ENCODE peak calls at places on chromosomes 4 and X, in seven cellular contexts. G is H1, K is SK-N-SH, U is K562, L is GM12878, B is HepG2, M is NT2/D1. Y is an unnamed sample. For H3K4me1, the result is how much of the 10 kb centered on the place peaks cover.

GRCh38 chr4:184782731-184783472 is 42.9 kb downstream of the ACSL1 start:
- DNase-seq in K (no peak), M (no peak), L (no peak), G (no peak), B (no peak), U (no peak), Y (no peak)

GRCh38 chr4:38069271-38069760 is 109.1 kb downstream of the PTTG2 start:
- DNase-seq in U (peak), L (no peak), G (no peak), B (no peak), M (no peak), K (peak), Y (no peak)

GRCh38 chr4:126061655-126062054 is 746.9 kb downstream of the FAT4 start:
- DNase-seq in G (no peak), B (no peak), M (no peak), K (no peak), U (no peak), L (no peak), Y (no peak)

GRCh38 chr4:109560687-109561452 is 824 bp downstream of the MCUB start:
- DNase-seq in G (no peak), B (no peak), L (peak), K (peak), U (peak), M (no peak), Y (no peak)

GRCh38 chr4:174749091-174749490 is 80.0 kb downstream of the GLRA3 start:
- DNase-seq in K (no peak), B (no peak), G (no peak), U (no peak), M (no peak), L (no peak), Y (no peak)

GRCh38 chr4:120348521-120348920 is 281.9 kb upstream of the MAD2L1 start:
- DNase-seq in B (no peak), K (no peak), L (no peak), U (no peak), M (no peak), G (no peak), Y (no peak)

GRCh38 chrX:22097295-22097694 is 65.2 kb downstream of the PHEX start:
- DNase-seq in B (no peak), L (no peak), U (no peak), G (no peak), M (no peak), K (no peak), Y (no peak)

GRCh38 chrX:12330841-12331240 is 192.6 kb downstream of the FRMPD4 start:
- DNase-seq in B (no peak), K (no peak), M (no peak), L (no peak), G (no peak), U (no peak), Y (no peak)

GRCh38 chr4:173410106-173410505 is 11.2 kb upstream of the SCRG1 start:
- DNase-seq in L (no peak), G (no peak), K (no peak), B (no peak), M (no peak), U (no peak), Y (no peak)

GRCh38 chr4:107894138-107894603 is 37.2 kb upstream of the CYP2U1 start:
- DNase-seq in B (no peak), L (no peak), M (no peak), G (no peak), K (no peak), U (no peak), Y (no peak)

GRCh38 chr4:41784191-41784979 is 35.9 kb upstream of the PHOX2B start:
- DNase-seq in K (peak), B (no peak), M (no peak), G (no peak), U (no peak), L (no peak), Y (no peak)

GRCh38 chrX:26138043-26138442 is at the start of gene MAGEB18:
- DNase-seq in M (no peak), G (no peak), B (no peak), U (no peak), K (no peak), L (no peak), Y (no peak)

GRCh38 chrX:129738466-129739308 is at the start of gene XPNPEP2:
- DNase-seq in G (no peak), K (peak), U (no peak), B (no peak), L (no peak), M (no peak), Y (no peak)

GRCh38 chr4:126976850-126977249 is 655.9 kb upstream of the INTU start:
- DNase-seq in M (no peak), U (no peak), B (no peak), K (no peak), L (no peak), G (no peak), Y (no peak)

GRCh38 chr4:78058591-78059523 is 1.7 kb downstream of the FRAS1 start:
- DNase-seq in M (no peak), L (no peak), K (peak), B (peak), G (peak), U (no peak), Y (no peak)

GRCh38 chr4:151574968-151575367 is 166.0 kb downstream of the FHIP1A start:
- DNase-seq in K (no peak), L (no peak), U (no peak), G (no peak), B (no peak), M (no peak), Y (no peak)

GRCh38 chrX:133555796-133556458 is 140.6 kb upstream of the GPC4 start:
- DNase-seq in G (no peak), K (no peak), B (no peak), M (no peak), U (no peak), L (no peak), Y (no peak)

GRCh38 chrX:129772796-129773431 is 6.8 kb upstream of the SASH3 start:
- DNase-seq in K (no peak), L (peak), M (no peak), G (no peak), U (no peak), B (no peak), Y (no peak)

GRCh38 chrX:152635941-152636340 is 1.8 kb upstream of the GABRQ start:
- DNase-seq in M (no peak), B (peak), L (no peak), G (no peak), U (peak), K (peak), Y (peak)

GRCh38 chr4:5041609-5042234 is 9.6 kb upstream of the STK32B start:
- DNase-seq in G (no peak), K (no peak), U (no peak), L (no peak), M (no peak), B (no peak), Y (no peak)

GRCh38 chrX:14027031-14027430 is 2.7 kb downstream of the GEMIN8 start:
- DNase-seq in M (no peak), L (no peak), B (no peak), G (no peak), K (no peak), U (no peak), Y (no peak)

GRCh38 chr4:184776821-184777220 is 42.9 kb upstream of the CENPU start:
- DNase-seq in M (no peak), K (no peak), G (no peak), B (no peak), L (no peak), U (no peak), Y (no peak)

GRCh38 chrX:44462851-44463250 is 79.8 kb downstream of the FUNDC1 start:
- DNase-seq in G (no peak), L (no peak), B (no peak), M (no peak), K (no peak), U (no peak), Y (no peak)

GRCh38 chr4:3263053-3263958 is 14.3 kb downstream of the MSANTD1 start:
- DNase-seq in G (no peak), L (no peak), K (peak), M (no peak), B (no peak), U (no peak), Y (no peak)

GRCh38 chrX:19046343-19047215 is 62.7 kb upstream of the PHKA2 start:
- DNase-seq in M (no peak), B (no peak), K (no peak), G (no peak), L (no peak), U (no peak), Y (peak)

GRCh38 chrX:51608071-51608470 is 10.6 kb downstream of the CENPVL3 start:
- DNase-seq in M (no peak), G (no peak), B (no peak), U (no peak), K (no peak), L (no peak), Y (no peak)

GRCh38 chr4:180190382-180190781 is 2052.8 kb upstream of the TENM3 start:
- DNase-seq in M (no peak), L (peak), U (no peak), K (no peak), B (no peak), G (no peak), Y (no peak)

GRCh38 chrX:132855760-132856341 is 102.6 kb downstream of the HS6ST2 start:
- DNase-seq in M (no peak), K (no peak), U (no peak), G (no peak), L (no peak), B (no peak), Y (no peak)

GRCh38 chrX:35728481-35728880 is 69.7 kb upstream of the MAGEB16 start:
- DNase-seq in K (no peak), G (peak), L (no peak), B (no peak), U (no peak), M (peak), Y (no peak)

GRCh38 chrX:17470136-17470535 is 95.1 kb downstream of the NHS start:
- DNase-seq in M (no peak), L (no peak), G (no peak), B (no peak), U (no peak), K (no peak), Y (no peak)

GRCh38 chrX:18722500-18723071 is 15.1 kb downstream of the PPEF1 start:
- DNase-seq in U (no peak), L (no peak), B (no peak), M (no peak), K (no peak), G (no peak), Y (no peak)

GRCh38 chr4:110371016-110371795 is 104.7 kb upstream of the ENPEP start:
- DNase-seq in M (no peak), U (no peak), L (no peak), B (no peak), K (no peak), G (no peak), Y (no peak)

GRCh38 chr4:108143515-108143914 is 25.2 kb downstream of the LEF1 start:
- DNase-seq in K (no peak), G (no peak), L (no peak), B (no peak), U (no peak), M (no peak), Y (no peak)

GRCh38 chr4:97394653-97395052 is 748.6 kb downstream of the STPG2 start:
- DNase-seq in M (no peak), U (no peak), K (no peak), G (no peak), B (no peak), L (no peak), Y (no peak)

GRCh38 chr4:155787113-155787710 is 28.4 kb downstream of the GUCY1B1 start:
- DNase-seq in U (no peak), K (peak), B (peak), L (peak), G (no peak), M (peak), Y (peak)

GRCh38 chr4:123398151-123398802 is 1.7 kb downstream of the SPRY1 start:
- DNase-seq in B (no peak), K (peak), M (peak), L (no peak), G (no peak), U (peak), Y (peak)

GRCh38 chr4:123396294-123397275 is at the start of gene SPRY1:
- DNase-seq in U (peak), B (peak), G (peak), M (peak), L (peak), K (peak), Y (peak)

GRCh38 chr4:123399638-123400358 is 3.2 kb downstream of the SPRY1 start:
- DNase-seq in L (no peak), M (no peak), K (no peak), U (no peak), G (no peak), B (no peak), Y (no peak)

GRCh38 chr4:123398803-123399637 is 2.4 kb downstream of the SPRY1 start:
- DNase-seq in K (peak), L (no peak), U (no peak), M (peak), B (peak), G (no peak), Y (peak)

GRCh38 chr4:123397276-123398150 is 918 bp downstream of the SPRY1 start:
- DNase-seq in G (no peak), L (no peak), K (peak), U (peak), B (peak), M (peak), Y (peak)
- H3K4me1 ChIP-seq in G (under half), L (under half), K (under half), U (under half), B (under half), M (under half), Y (under half)

GRCh38 chr4:145773581-145774234 is 93.8 kb downstream of the C4orf51 start:
- DNase-seq in K (no peak), M (no peak), G (no peak), B (no peak), U (no peak), L (peak), Y (no peak)
- TF ChIP-seq YY1 in K (no peak), M (no peak), G (no peak), B (no peak), U (no peak), L (no peak), Y (no peak)

GRCh38 chr4:182185491-182185890 is 57.7 kb upstream of the TENM3 start:
- DNase-seq in U (no peak), K (no peak), B (no peak), M (no peak), G (no peak), L (no peak), Y (no peak)

GRCh38 chr4:182188622-182189021 is 54.6 kb upstream of the TENM3 start:
- DNase-seq in B (no peak), L (no peak), M (no peak), U (no peak), K (no peak), G (no peak), Y (no peak)

GRCh38 chr4:182190306-182190705 is 52.9 kb upstream of the TENM3 start:
- DNase-seq in B (no peak), M (no peak), L (no peak), K (no peak), G (no peak), U (no peak), Y (no peak)

GRCh38 chr4:182192511-182193181 is 50.6 kb upstream of the TENM3 start:
- DNase-seq in K (no peak), L (no peak), U (no peak), G (no peak), M (no peak), B (no peak), Y (no peak)

DNA sequence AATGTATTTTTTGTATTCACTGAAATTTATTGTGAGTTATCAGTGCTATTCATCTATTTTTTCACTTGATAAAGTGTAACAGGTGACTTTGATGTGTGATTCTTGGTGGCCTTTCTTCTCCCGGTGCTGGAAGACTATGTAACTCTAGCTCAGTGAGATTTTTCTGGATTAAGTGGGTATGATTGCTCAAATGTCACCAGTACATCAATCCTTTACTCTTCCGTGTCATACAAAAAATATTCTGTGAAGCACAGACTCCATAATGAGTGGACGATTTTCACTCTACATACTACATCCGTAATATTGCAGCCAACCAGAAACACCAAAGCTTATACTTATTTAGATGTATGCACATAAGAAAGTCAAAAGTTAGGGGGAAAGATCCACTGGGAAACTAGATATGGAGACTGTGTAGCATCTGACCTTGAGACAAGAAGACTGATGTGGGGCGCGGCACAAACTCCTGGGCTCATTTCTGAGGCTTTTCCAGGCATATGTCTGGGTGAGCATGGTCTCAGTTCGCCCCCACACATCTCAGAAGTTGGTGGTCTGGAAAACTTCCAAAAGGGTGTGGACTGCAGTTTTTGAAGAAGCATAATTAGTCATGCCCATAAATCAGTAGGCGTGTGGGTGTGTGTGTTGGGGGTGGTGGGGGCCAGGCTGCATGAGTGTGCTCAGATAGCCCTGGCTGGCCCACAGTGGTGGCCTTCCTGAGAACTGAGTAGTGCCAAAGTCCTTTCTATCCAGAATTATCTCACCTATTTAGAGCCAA is 53.9 kb upstream of the TENM3 start:
- DNase-seq in B (no peak), L (no peak), M (no peak), K (no peak), U (peak), G (no peak), Y (no peak)
- H3K4me1 ChIP-seq in B (under half), L (under half), M (under half), K (under half), U (under half), G (under half), Y (under half)

GRCh38 chr4:122747883-122748282 is 15.4 kb downstream of the BBS12 start:
- DNase-seq in B (no peak), K (no peak), G (no peak), L (no peak), U (no peak), M (no peak), Y (no peak)
- TF ChIP-seq YY1 in B (no peak), K (no peak), G (no peak), L (no peak), U (no peak), M (no peak), Y (no peak)

GRCh38 chr4:85669992-85670548 is 195.1 kb downstream of the ARHGAP24 start:
- DNase-seq in M (no peak), B (no peak), U (no peak), L (no peak), G (no peak), K (no peak), Y (no peak)

GRCh38 chr4:85673540-85673939 is 198.6 kb downstream of the ARHGAP24 start:
- DNase-seq in G (no peak), U (no peak), M (no peak), K (no peak), L (no peak), B (no peak), Y (no peak)

GRCh38 chr4:85672116-85672515 is 197.2 kb downstream of the ARHGAP24 start:
- DNase-seq in U (no peak), B (no peak), M (no peak), L (no peak), G (no peak), K (no peak), Y (no peak)

GRCh38 chr4:85672959-85673358 is 198.0 kb downstream of the ARHGAP24 start:
- DNase-seq in G (no peak), M (no peak), K (no peak), U (no peak), L (no peak), B (no peak), Y (no peak)

DNA sequence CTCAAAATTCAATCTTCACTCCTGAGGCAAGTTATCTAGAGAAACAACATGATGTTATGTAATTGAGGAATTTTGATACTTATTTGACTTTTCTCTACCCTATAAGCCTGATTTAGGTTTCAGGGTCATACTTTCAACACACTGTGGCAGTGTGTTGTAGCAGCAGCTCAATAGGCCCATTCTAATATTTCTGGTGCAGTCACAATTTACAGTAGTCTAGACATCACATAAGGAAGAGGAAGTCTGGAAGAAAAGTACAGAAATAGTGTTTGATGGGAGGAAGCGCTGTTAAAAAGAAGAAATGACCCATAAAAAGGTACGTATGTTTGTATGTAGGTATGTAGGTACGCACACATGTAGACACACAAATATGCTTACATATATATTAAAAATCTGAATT is 194.3 kb downstream of the ARHGAP24 start:
- DNase-seq in G (no peak), B (no peak), L (no peak), M (no peak), K (no peak), U (no peak), Y (no peak)
- H3K4me1 ChIP-seq in G (under half), B (under half), L (under half), M (under half), K (under half), U (under half), Y (under half)

GRCh38 chrX:425056-425455 is 38.3 kb upstream of the PPP2R3B start:
- DNase-seq in U (no peak), M (no peak), L (no peak), K (no peak), G (no peak), B (no peak), Y (no peak)

GRCh38 chrX:420496-421223 is 34.0 kb upstream of the PPP2R3B start:
- DNase-seq in B (no peak), K (no peak), U (no peak), G (no peak), L (no peak), M (no peak), Y (no peak)

GRCh38 chrX:421646-422325 is 35.1 kb upstream of the PPP2R3B start:
- DNase-seq in U (no peak), G (no peak), K (no peak), B (no peak), M (no peak), L (no peak), Y (no peak)

GRCh38 chrX:413322-414201 is 26.9 kb upstream of the PPP2R3B start:
- DNase-seq in M (peak), U (no peak), L (no peak), G (peak), B (no peak), K (no peak), Y (no peak)

GRCh38 chrX:418927-419729 is 32.4 kb upstream of the PPP2R3B start:
- DNase-seq in G (no peak), L (no peak), K (no peak), M (no peak), B (no peak), U (no peak), Y (no peak)
- TF ChIP-seq YY1 in G (no peak), L (no peak), K (no peak), M (no peak), B (no peak), U (no peak), Y (no peak)

GRCh38 chr4:15366660-15367059 is 61.2 kb upstream of the C1QTNF7 start:
- DNase-seq in U (no peak), M (no peak), L (no peak), B (no peak), K (no peak), G (no peak), Y (no peak)

GRCh38 chr4:15370296-15370695 is 57.5 kb upstream of the C1QTNF7 start:
- DNase-seq in K (no peak), U (no peak), M (no peak), L (no peak), B (no peak), G (no peak), Y (no peak)

GRCh38 chr4:15365641-15366040 is 62.2 kb upstream of the C1QTNF7 start:
- DNase-seq in U (no peak), K (no peak), G (no peak), L (no peak), B (no peak), M (no peak), Y (no peak)

GRCh38 chr4:15373363-15373762 is 54.5 kb upstream of the C1QTNF7 start:
- DNase-seq in G (no peak), L (no peak), U (no peak), B (no peak), K (no peak), M (no peak), Y (no peak)

GRCh38 chr4:15368906-15369305 is 58.9 kb upstream of the C1QTNF7 start:
- DNase-seq in K (no peak), M (no peak), L (no peak), U (no peak), B (no peak), G (no peak), Y (no peak)
- H3K4me1 ChIP-seq in K (under half), M (under half), L (under half), U (under half), B (under half), G (under half), Y (under half)